ENCODE peak calls at places on chromosomes 5 and 9, in five cellular contexts. A, M, Y, E and K are unnamed samples.

GRCh38 chr9:16278420-16278999 is 592.0 kb downstream of the BNC2 start:
- DNase-seq in E (no peak), M (no peak), A (no peak), Y (no peak), K (no peak)

GRCh38 chr9:138013836-138014569 is 136.4 kb downstream of the CACNA1B start:
- DNase-seq in A (no peak), M (no peak), Y (no peak), E (no peak), K (no peak)

GRCh38 chr5:180180846-180181245 is 28.2 kb downstream of the RASGEF1C start:
- DNase-seq in A (no peak), M (no peak), Y (no peak), E (no peak), K (no peak)

GRCh38 chr9:2620876-2621677 is 510 bp upstream of the VLDLR start:
- DNase-seq in A (peak), M (peak), Y (no peak), E (peak), K (peak)

GRCh38 chr5:166562246-166562645 is 1729.2 kb upstream of the WWC1 start:
- DNase-seq in A (no peak), E (no peak), M (peak), Y (no peak), K (no peak)

GRCh38 chr5:370959-371810 is 49.7 kb downstream of the AHRR start:
- DNase-seq in Y (no peak), E (no peak), M (peak), A (no peak), K (peak)

GRCh38 chr9:93254806-93255519 is 71.0 kb downstream of the WNK2 start:
- DNase-seq in A (no peak), M (no peak), Y (no peak), E (no peak), K (no peak)

GRCh38 chr5:96247097-96247675 is 185.9 kb downstream of the PCSK1 start:
- DNase-seq in Y (no peak), A (peak), M (peak), E (no peak), K (no peak)

GRCh38 chr9:126756876-126757415 is 47.9 kb upstream of the ZBTB43 start:
- DNase-seq in E (no peak), Y (no peak), A (no peak), M (no peak), K (no peak)

GRCh38 chr5:122656577-122656976 is 118.3 kb upstream of the SNX2 start:
- DNase-seq in M (no peak), E (no peak), Y (no peak), A (no peak), K (no peak)

GRCh38 chr5:122704247-122705036 is 70.4 kb upstream of the SNX2 start:
- DNase-seq in A (no peak), M (peak), E (peak), Y (no peak), K (no peak)